ENCODE peak calls at places on chromosomes 4 and X, in ten cellular contexts. Q is body of pancreas; F is cardiac muscle cell; Z is HCT116; H is Caco-2; N is mammary epithelial cell; G is effector memory CD4-positive, alpha-beta T cell; V is spleen; C is endothelial cell of umbilical vein; O is DND-41. W is an unnamed sample.

GRCh38 chr4:112633477-112634235 is 3.1 kb downstream of the ZGRF1 start:
- DNase-seq in Q (no peak), F (peak; percentile 70), Z (peak; percentile 10), H (no peak), N (peak; percentile 15), G (no peak), V (no peak), C (peak; percentile 48), O (no peak), W (no peak)

GRCh38 chr4:84730375-84730774 is 147.4 kb downstream of the CDS1 start:
- DNase-seq in Q (no peak), F (no peak), Z (no peak), H (no peak), N (no peak), G (no peak), V (no peak), C (no peak), O (no peak), W (no peak)

GRCh38 chr4:163949976-163950601 is 455.6 kb downstream of the TMA16 start:
- DNase-seq in Q (no peak), F (no peak), Z (no peak), H (no peak), N (no peak), G (no peak), V (no peak), C (no peak), O (no peak), W (no peak)

GRCh38 chr4:102620697-102621497 is 119.7 kb downstream of the NFKB1 start:
- DNase-seq in Q (peak; percentile 86), F (peak; percentile 79), Z (peak; percentile 76), H (peak; percentile 81), N (peak; percentile 71), G (no peak), V (no peak), C (peak; percentile 67), O (peak; percentile 24), W (peak; percentile 51)

GRCh38 chrX:68944211-68944610 is 115.4 kb downstream of the EFNB1 start:
- DNase-seq in Q (no peak), F (no peak), Z (no peak), H (no peak), N (no peak), G (no peak), V (peak; percentile 50), C (no peak), O (no peak), W (no peak)

GRCh38 chr4:119025440-119025839 is 110.2 kb upstream of the MYOZ2 start:
- DNase-seq in Q (peak; percentile 34), F (peak; percentile 60), Z (peak; percentile 35), H (no peak), N (peak; percentile 74), G (no peak), V (no peak), C (no peak), O (no peak), W (no peak)

GRCh38 chr4:113141901-113142346 is 92.5 kb downstream of the ANK2 start:
- DNase-seq in Q (peak; percentile 13), F (peak; percentile 66), Z (peak; percentile 63), H (no peak), N (peak; percentile 54), G (no peak), V (no peak), C (no peak), O (no peak), W (no peak)

GRCh38 chr4:159463235-159463634 is 360.4 kb downstream of the RAPGEF2 start:
- DNase-seq in Q (no peak), F (no peak), Z (no peak), H (no peak), N (no peak), G (no peak), V (no peak), C (no peak), O (no peak), W (no peak)

GRCh38 chr4:5460106-5460801 is 248.1 kb downstream of the EVC2 start:
- DNase-seq in Q (peak; percentile 11), F (peak; percentile 40), Z (peak; percentile 4), H (no peak), N (no peak), G (no peak), V (peak; percentile 77), C (peak; percentile 7), O (peak; percentile 26), W (peak; percentile 50)

GRCh38 chr4:20176881-20177280 is 74.8 kb upstream of the SLIT2 start:
- DNase-seq in Q (no peak), F (no peak), Z (no peak), H (no peak), N (peak; percentile 49), G (no peak), V (no peak), C (no peak), O (no peak), W (no peak)

GRCh38 chrX:30150196-30150895 is 65.0 kb upstream of the MAGEB2 start:
- DNase-seq in Q (no peak), F (no peak), Z (no peak), H (no peak), N (peak; percentile 41), G (no peak), V (peak; percentile 63), C (no peak), O (no peak), W (no peak)

GRCh38 chrX:11665144-11666040 is at the start of gene ARHGAP6:
- DNase-seq in Q (peak; percentile 5), F (peak; percentile 82), Z (no peak), H (no peak), N (peak; percentile 39), G (no peak), V (no peak), C (peak; percentile 6), O (no peak), W (peak; percentile 62)

GRCh38 chr4:181897935-181898334 is 345.3 kb upstream of the TENM3 start:
- DNase-seq in Q (no peak), F (peak; percentile 63), Z (no peak), H (no peak), N (peak; percentile 63), G (no peak), V (no peak), C (no peak), O (no peak), W (peak; percentile 13)

GRCh38 chr4:576991-577498 is 950 bp upstream of the TMEM271 start:
- DNase-seq in Q (no peak), F (no peak), Z (no peak), H (no peak), N (no peak), G (no peak), V (peak; percentile 43), C (no peak), O (no peak), W (no peak)

GRCh38 chr4:145148980-145149379 is 31.4 kb downstream of the OTUD4 start:
- DNase-seq in Q (no peak), F (no peak), Z (no peak), H (no peak), N (no peak), G (no peak), V (no peak), C (no peak), O (no peak), W (no peak)
- H3K36me3 ChIP-seq in Q (peaks cover 44% of the 10 kb centered on the region), F (peaks cover 85% of the 10 kb centered on the region), Z (peaks cover 45% of the 10 kb centered on the region), H (no peaks in the 10 kb centered on the region), N (peaks cover 45% of the 10 kb centered on the region), G (peaks cover 67% of the 10 kb centered on the region), V (no peaks in the 10 kb centered on the region), C (peaks cover 28% of the 10 kb centered on the region), O (peaks cover 93% of the 10 kb centered on the region), W (peaks cover 72% of the 10 kb centered on the region)

DNA sequence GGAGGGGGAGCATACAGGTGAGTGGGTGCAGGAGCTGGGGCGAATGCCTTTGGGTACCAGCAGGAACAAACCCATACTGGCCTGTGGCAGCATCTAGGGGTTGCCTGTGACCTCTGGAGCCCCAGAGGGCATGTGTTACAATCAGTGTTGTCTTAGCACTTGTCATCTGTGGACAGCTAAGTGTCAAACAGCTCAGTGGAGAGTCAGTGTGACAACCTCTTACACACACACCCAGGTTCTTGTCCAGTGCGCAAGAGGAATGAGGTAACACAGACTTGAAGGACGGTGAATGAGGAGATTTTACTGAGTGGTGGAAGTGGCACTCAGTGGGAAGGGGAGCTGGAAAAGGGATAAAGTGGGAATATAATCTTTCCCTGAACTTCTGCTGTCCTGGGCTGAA is 54.1 kb upstream of the DDIT4L start:
- DNase-seq in Q (no peak), F (no peak), Z (no peak), H (no peak), N (no peak), G (no peak), V (no peak), C (no peak), O (no peak), W (no peak)
- H3K4me1 ChIP-seq in Q (no peaks in the 10 kb centered on the region), F (no peaks in the 10 kb centered on the region), Z (no peaks in the 10 kb centered on the region), H (no peaks in the 10 kb centered on the region), N (no peaks in the 10 kb centered on the region), G (no peaks in the 10 kb centered on the region), V (no peaks in the 10 kb centered on the region), C (no peaks in the 10 kb centered on the region), O (peaks cover 14% of the 10 kb centered on the region), W (no peaks in the 10 kb centered on the region)

GRCh38 chrX:152642931-152643525 is 5.3 kb downstream of the GABRQ start:
- DNase-seq in Q (no peak), F (no peak), Z (no peak), H (no peak), N (no peak), G (no peak), V (no peak), C (no peak), O (no peak), W (no peak)

GRCh38 chrX:152639426-152639825 is 1.7 kb downstream of the GABRQ start:
- DNase-seq in Q (no peak), F (no peak), Z (no peak), H (no peak), N (no peak), G (no peak), V (no peak), C (no peak), O (no peak), W (no peak)

GRCh38 chrX:152640039-152640818 is 2.5 kb downstream of the GABRQ start:
- DNase-seq in Q (no peak), F (peak; percentile 2), Z (no peak), H (no peak), N (no peak), G (no peak), V (no peak), C (no peak), O (no peak), W (no peak)

GRCh38 chrX:152641256-152641875 is 3.7 kb downstream of the GABRQ start:
- DNase-seq in Q (no peak), F (no peak), Z (no peak), H (no peak), N (no peak), G (no peak), V (no peak), C (no peak), O (no peak), W (peak; percentile 69)

GRCh38 chrX:152641996-152642395 is 4.3 kb downstream of the GABRQ start:
- DNase-seq in Q (no peak), F (peak; percentile 5), Z (no peak), H (no peak), N (no peak), G (no peak), V (no peak), C (peak; percentile 1), O (no peak), W (peak; percentile 20)
- H3K4me3 ChIP-seq in Q (no peak overlapping the region), F (no peak overlapping the region), Z (no peak overlapping the region), H (no peak overlapping the region), N (no peak overlapping the region), G (no peak overlapping the region), V (no peak overlapping the region), C (no peak overlapping the region), O (no peak overlapping the region), W (no peak overlapping the region)

DNA sequence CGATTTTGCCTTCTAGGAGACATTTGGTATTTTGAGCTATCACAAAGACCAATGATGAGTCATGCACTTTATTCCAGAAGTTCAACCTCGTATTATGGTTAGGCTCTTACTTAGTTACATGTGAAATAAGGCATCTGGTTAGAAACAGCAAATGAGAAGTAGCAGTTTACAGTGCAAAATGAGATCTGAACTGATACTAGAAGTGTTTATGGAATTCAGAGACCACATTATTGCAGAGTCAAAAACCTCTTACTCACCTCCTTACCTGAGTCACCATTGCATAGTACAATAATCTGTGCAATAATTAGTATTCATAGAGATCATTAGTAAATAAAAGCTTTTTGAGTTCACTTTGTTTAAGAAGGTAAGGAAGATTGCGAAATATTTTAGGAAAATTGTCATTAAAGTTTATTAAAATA is 38.7 kb downstream of the SEC24B start:
- DNase-seq in Q (no peak), F (peak; percentile 69), Z (no peak), H (no peak), N (peak; percentile 91), G (no peak), V (no peak), C (peak; percentile 21), O (no peak), W (no peak)
- H3K36me3 ChIP-seq in Q (no peaks in the 10 kb centered on the region), F (peaks cover 5% of the 10 kb centered on the region), Z (peaks cover 14% of the 10 kb centered on the region), H (no peaks in the 10 kb centered on the region), N (peaks cover 19% of the 10 kb centered on the region), G (peaks cover 14% of the 10 kb centered on the region), V (no peaks in the 10 kb centered on the region), C (peaks cover 9% of the 10 kb centered on the region), O (peaks cover 60% of the 10 kb centered on the region), W (peaks cover 10% of the 10 kb centered on the region)